ENCODE peak calls at places on chromosomes 12 and 14, in eight cellular contexts. E is activated CD4-positive, CD25-positive, alpha-beta regulatory T cell; A is T-cell; Z is aorta; H is AG10803; K is NCI-H2081; Q is KG1; T is esophagus squamous epithelium. U is an unnamed sample.

GRCh38 chr14:77375164-77375950 is 1.5 kb downstream of the TMED8 start:
- DNase-seq in E (no peak), A (no peak), Z (no peak), H (no peak), K (peak), Q (no peak), T (no peak), U (no peak)

GRCh38 chr12:110343114-110343513 is 60.4 kb downstream of the ANAPC7 start:
- DNase-seq in E (no peak), A (no peak), Z (no peak), H (no peak), K (no peak), Q (no peak), T (no peak), U (no peak)

GRCh38 chr12:7915911-7916403 is 20.0 kb downstream of the SLC2A3 start:
- DNase-seq in E (no peak), A (no peak), Z (peak), H (no peak), K (no peak), Q (no peak), T (no peak), U (no peak)

GRCh38 chr12:67759829-67760228 is 111.3 kb downstream of the DYRK2 start:
- DNase-seq in E (no peak), A (no peak), Z (no peak), H (no peak), K (no peak), Q (no peak), T (no peak), U (no peak)

GRCh38 chr12:130013771-130014484 is 110.1 kb upstream of the TMEM132D start:
- DNase-seq in E (no peak), A (peak), Z (no peak), H (peak), K (peak), Q (peak), T (no peak), U (no peak)

GRCh38 chr12:16352481-16352880 is 5.0 kb downstream of the MGST1 start:
- DNase-seq in E (no peak), A (no peak), Z (no peak), H (peak), K (no peak), Q (no peak), T (no peak), U (no peak)

GRCh38 chr14:102371361-102371760 is 8.6 kb downstream of the TECPR2 start:
- DNase-seq in E (no peak), A (no peak), Z (no peak), H (no peak), K (no peak), Q (no peak), T (no peak), U (no peak)

GRCh38 chr12:110067531-110067930 is 19.2 kb upstream of the C12orf76 start:
- DNase-seq in E (no peak), A (no peak), Z (no peak), H (no peak), K (no peak), Q (no peak), T (no peak), U (no peak)

GRCh38 chr14:50667491-50668007 is 557 bp downstream of the SAV1 start:
- DNase-seq in E (no peak), A (peak), Z (no peak), H (no peak), K (peak), Q (peak), T (no peak), U (no peak)

GRCh38 chr12:98456583-98457573 is 58.5 kb upstream of the TMPO start:
- DNase-seq in E (no peak), A (peak), Z (peak), H (peak), K (no peak), Q (no peak), T (no peak), U (no peak)

GRCh38 chr14:72583316-72584272 is 310.3 kb downstream of the DPF3 start:
- DNase-seq in E (no peak), A (no peak), Z (no peak), H (no peak), K (no peak), Q (no peak), T (no peak), U (no peak)

GRCh38 chr14:99273025-99273723 is 1.2 kb upstream of the BCL11B start:
- DNase-seq in E (no peak), A (no peak), Z (no peak), H (no peak), K (no peak), Q (no peak), T (no peak), U (no peak)

GRCh38 chr12:120278137-120279069 is 12.9 kb upstream of the PXN start:
- DNase-seq in E (no peak), A (no peak), Z (no peak), H (no peak), K (no peak), Q (no peak), T (no peak), U (no peak)

GRCh38 chr12:76020731-76021672 is 10.6 kb downstream of the PHLDA1 start:
- DNase-seq in E (peak), A (peak), Z (no peak), H (peak), K (no peak), Q (peak), T (no peak), U (peak)

GRCh38 chr12:904010-904414 is 45.5 kb downstream of the RAD52 start:
- DNase-seq in E (no peak), A (no peak), Z (no peak), H (no peak), K (no peak), Q (no peak), T (no peak), U (no peak)

GRCh38 chr12:69608114-69608513 is 2.6 kb downstream of the LRRC10 start:
- DNase-seq in E (no peak), A (no peak), Z (no peak), H (peak), K (no peak), Q (no peak), T (no peak), U (no peak)

GRCh38 chr14:105853907-105854599 is 327.7 kb downstream of the TMEM121 start:
- DNase-seq in E (no peak), A (no peak), Z (peak), H (no peak), K (no peak), Q (no peak), T (no peak), U (no peak)

GRCh38 chr12:76634074-76634570 is 74.6 kb upstream of the OSBPL8 start:
- DNase-seq in E (no peak), A (no peak), Z (no peak), H (no peak), K (no peak), Q (no peak), T (no peak), U (no peak)

GRCh38 chr14:54566410-54567223 is at the start of gene SAMD4A:
- DNase-seq in E (peak), A (peak), Z (peak), H (peak), K (peak), Q (peak), T (peak), U (no peak)

GRCh38 chr14:33475623-33476022 is 475.3 kb downstream of the EGLN3 start:
- DNase-seq in E (no peak), A (peak), Z (no peak), H (peak), K (peak), Q (peak), T (no peak), U (peak)

GRCh38 chr14:93725002-93725582 is 63.2 kb downstream of the PRIMA1 start:
- DNase-seq in E (no peak), A (no peak), Z (peak), H (no peak), K (no peak), Q (no peak), T (no peak), U (no peak)

GRCh38 chr14:70709726-70710382 is 68.1 kb downstream of the TTC9 start:
- DNase-seq in E (no peak), A (no peak), Z (no peak), H (no peak), K (peak), Q (no peak), T (no peak), U (no peak)

GRCh38 chr12:40232602-40233001 is 7.8 kb downstream of the LRRK2 start:
- DNase-seq in E (no peak), A (no peak), Z (no peak), H (no peak), K (no peak), Q (no peak), T (no peak), U (no peak)